ENCODE peak calls at places on chromosome 9, in six cellular contexts. V, C, G, P, E and N are unnamed samples.

GRCh38 chr9:93061791-93062299 is 3.3 kb downstream of the SUSD3 start:
- DNase-seq in C (no peak), V (no peak), P (peak), E (no peak), G (no peak), N (no peak)

GRCh38 chr9:92265159-92265558 is 28.3 kb downstream of the IARS1 start:
- DNase-seq in C (no peak), V (no peak), E (no peak), G (peak), P (no peak), N (no peak)

GRCh38 chr9:126699401-126699851 is 85.7 kb downstream of the LMX1B start:
- DNase-seq in V (peak), G (no peak), E (no peak), C (no peak), P (peak), N (no peak)

GRCh38 chr9:88954073-88954472 is 37.2 kb upstream of the S1PR3 start:
- DNase-seq in E (no peak), V (no peak), P (no peak), C (no peak), G (peak), N (no peak)

GRCh38 chr9:97737429-97737828 is 40.3 kb upstream of the XPA start:
- DNase-seq in P (no peak), C (no peak), V (no peak), E (peak), G (no peak), N (no peak)

GRCh38 chr9:123682746-123683145 is 247.2 kb downstream of the DENND1A start:
- DNase-seq in C (no peak), G (no peak), E (no peak), V (no peak), P (no peak), N (no peak)

GRCh38 chr9:127050152-127050551 is 72.3 kb downstream of the ANGPTL2 start:
- DNase-seq in C (no peak), E (no peak), P (no peak), V (no peak), G (no peak), N (no peak)

GRCh38 chr9:81969971-81970370 is 18.6 kb upstream of the SPATA31D1 start:
- DNase-seq in C (no peak), V (no peak), G (peak), P (no peak), E (no peak), N (no peak)

GRCh38 chr9:103037508-103038477 is 42.7 kb downstream of the CYLC2 start:
- DNase-seq in V (no peak), P (no peak), C (no peak), G (no peak), E (no peak), N (no peak)

GRCh38 chr9:68685770-68686169 is 19.3 kb upstream of the PIP5K1B start:
- DNase-seq in C (no peak), P (peak), G (no peak), V (peak), E (no peak), N (no peak)